ENCODE peak calls at places on chromosomes 4 and X, in five cellular contexts. U, N, K, P and O are unnamed samples.

GRCh38 chr4:13527983-13528822 is 16.1 kb downstream of the NKX3-2 start:
- DNase-seq in U (no peak), N (no peak), K (no peak), P (no peak), O (peak; percentile 3)

GRCh38 chr4:8580321-8581093 is at the start of gene GPR78:
- DNase-seq in U (peak; percentile 54), N (no peak), K (peak; percentile 32), P (peak; percentile 60), O (peak; percentile 54)

GRCh38 chr4:23667659-23668058 is 222.2 kb downstream of the PPARGC1A start:
- DNase-seq in U (no peak), N (no peak), K (no peak), P (no peak), O (no peak)

GRCh38 chr4:120664851-120665250 is 257.7 kb downstream of the PRDM5 start:
- DNase-seq in U (no peak), N (no peak), K (no peak), P (no peak), O (no peak)

GRCh38 chr4:70721747-70722146 is at the start of gene RUFY3:
- DNase-seq in U (no peak), N (no peak), K (peak; percentile 77), P (peak; percentile 97), O (peak; percentile 74)

GRCh38 chr4:155402941-155403340 is 26.2 kb upstream of the MAP9 start:
- DNase-seq in U (no peak), N (no peak), K (no peak), P (peak; percentile 7), O (no peak)

GRCh38 chrX:26649534-26649933 is 433.6 kb downstream of the MAGEB5 start:
- DNase-seq in U (no peak), N (no peak), K (no peak), P (no peak), O (no peak)

GRCh38 chr4:183099537-183100297 is 660 bp downstream of the WWC2 start:
- DNase-seq in U (no peak), N (no peak), K (peak; percentile 47), P (no peak), O (peak; percentile 48)

GRCh38 chr4:35970366-35970960 is 273.9 kb downstream of the ARAP2 start:
- DNase-seq in U (no peak), N (no peak), K (no peak), P (no peak), O (no peak)

GRCh38 chr4:165971941-165972340 is 98.9 kb downstream of the TLL1 start:
- DNase-seq in U (no peak), N (no peak), K (no peak), P (peak; percentile 53), O (no peak)

GRCh38 chrX:140866446-140866845 is 135.9 kb upstream of the SPANXB1 start:
- DNase-seq in U (no peak), N (no peak), K (no peak), P (no peak), O (no peak)

GRCh38 chr4:153042757-153043156 is 106.6 kb downstream of the FHDC1 start:
- DNase-seq in U (no peak), N (no peak), K (no peak), P (no peak), O (no peak)

GRCh38 chr4:55758081-55758480 is 61.5 kb upstream of the EXOC1L start:
- DNase-seq in U (no peak), N (no peak), K (no peak), P (peak; percentile 5), O (no peak)

GRCh38 chr4:74944354-74944793 is 11.5 kb downstream of the PARM1 start:
- DNase-seq in U (no peak), N (no peak), K (no peak), P (no peak), O (no peak)

GRCh38 chr4:16227462-16227868 is 1.2 kb upstream of the TAPT1 start:
- DNase-seq in U (no peak), N (peak; percentile 12), K (peak; percentile 44), P (peak; percentile 59), O (no peak)

GRCh38 chr4:65918217-65918616 is 247.9 kb upstream of the EPHA5 start:
- DNase-seq in U (no peak), N (no peak), K (no peak), P (peak; percentile 52), O (no peak)

GRCh38 chr4:7906171-7906581 is 33.5 kb downstream of the AFAP1 start:
- DNase-seq in U (no peak), N (no peak), K (no peak), P (peak; percentile 71), O (no peak)

GRCh38 chr4:109296545-109296944 is 5.9 kb downstream of the COL25A1 start:
- DNase-seq in U (no peak), N (no peak), K (no peak), P (peak; percentile 82), O (no peak)

GRCh38 chrX:154348646-154349358 is 25.6 kb downstream of the FLNA start:
- DNase-seq in U (no peak), N (no peak), K (no peak), P (no peak), O (no peak)

GRCh38 chr4:74793757-74794340 is 474 bp downstream of the BTC start:
- DNase-seq in U (no peak), N (no peak), K (peak; percentile 52), P (peak; percentile 22), O (peak; percentile 16)

GRCh38 chr4:1511441-1512041 is 105.3 kb upstream of the NKX1-1 start:
- DNase-seq in U (no peak), N (peak; percentile 74), K (peak; percentile 53), P (peak; percentile 3), O (peak; percentile 44)

GRCh38 chr4:125666635-125667034 is 351.9 kb downstream of the FAT4 start:
- DNase-seq in U (no peak), N (no peak), K (no peak), P (no peak), O (no peak)

GRCh38 chr4:65399131-65399530 is 271.2 kb downstream of the EPHA5 start:
- DNase-seq in U (no peak), N (no peak), K (no peak), P (no peak), O (no peak)

GRCh38 chr4:184167576-184167975 is 50.1 kb downstream of the ENPP6 start:
- DNase-seq in U (no peak), N (no peak), K (no peak), P (no peak), O (no peak)

GRCh38 chrX:77795124-77795523 is 9.1 kb upstream of the ATRX start:
- DNase-seq in U (no peak), N (no peak), K (no peak), P (no peak), O (no peak)

GRCh38 chr4:119050501-119051090 is 85.0 kb upstream of the MYOZ2 start:
- DNase-seq in U (no peak), N (no peak), K (no peak), P (peak; percentile 60), O (no peak)

GRCh38 chr4:152357206-152357605 is 178.7 kb downstream of the FBXW7 start:
- DNase-seq in U (no peak), N (no peak), K (no peak), P (peak; percentile 20), O (no peak)

GRCh38 chr4:168604496-168605373 is 107.9 kb downstream of the PALLD start:
- DNase-seq in U (no peak), N (no peak), K (no peak), P (peak; percentile 96), O (peak; percentile 43)

GRCh38 chr4:102299708-102300107 is 45.6 kb downstream of the SLC39A8 start:
- DNase-seq in U (no peak), N (no peak), K (peak; percentile 42), P (peak; percentile 64), O (peak; percentile 2)

GRCh38 chr4:189981970-189982369 is 41.3 kb downstream of the FRG1 start:
- DNase-seq in U (no peak), N (no peak), K (no peak), P (no peak), O (no peak)

GRCh38 chr4:107978716-107979451 is 10.8 kb upstream of the HADH start:
- DNase-seq in U (no peak), N (no peak), K (peak; percentile 59), P (no peak), O (no peak)

GRCh38 chr4:160026720-160027119 is 923.8 kb downstream of the RAPGEF2 start:
- DNase-seq in U (no peak), N (no peak), K (no peak), P (peak; percentile 47), O (no peak)

GRCh38 chr4:122606364-122607043 is 14.4 kb downstream of the IL21 start:
- DNase-seq in U (no peak), N (no peak), K (no peak), P (no peak), O (no peak)

GRCh38 chr4:137131201-137131600 is 401.1 kb downstream of the PCDH18 start:
- DNase-seq in U (no peak), N (no peak), K (no peak), P (no peak), O (no peak)

GRCh38 chrX:28124416-28124815 is 143.2 kb upstream of the DCAF8L1 start:
- DNase-seq in U (no peak), N (no peak), K (no peak), P (no peak), O (no peak)

GRCh38 chrX:115561605-115562491 is 874 bp downstream of the PLS3 start:
- DNase-seq in U (peak; percentile 1), N (no peak), K (peak; percentile 43), P (peak; percentile 44), O (peak; percentile 58)

GRCh38 chr4:111475001-111475400 is 670.3 kb upstream of the FAM241A start:
- DNase-seq in U (no peak), N (no peak), K (no peak), P (peak; percentile 28), O (no peak)

GRCh38 chr4:124803641-124804040 is 91.1 kb upstream of the ANKRD50 start:
- DNase-seq in U (no peak), N (no peak), K (no peak), P (peak; percentile 48), O (no peak)